ENCODE peak calls at places on chromosomes 13 and 19, in eight cellular contexts. M is A172, B is epithelial cell of esophagus, R is NT2/D1, I is Caco-2, K is adipocyte, L is NCI-H524, W is uterus. C is an unnamed sample.

GRCh38 chr19:17125728-17126677 is 50.4 kb downstream of the MYO9B start:
- DNase-seq in M (no peak), B (no peak), R (no peak), I (no peak), K (no peak), L (peak; percentile 68), W (no peak), C (peak; percentile 14)

GRCh38 chr19:53509443-53509842 is 28.5 kb upstream of the ZNF331 start:
- DNase-seq in M (no peak), B (no peak), R (no peak), I (no peak), K (no peak), L (no peak), W (no peak), C (no peak)

GRCh38 chr19:19650331-19650730 is 6.9 kb upstream of the GMIP start:
- DNase-seq in M (no peak), B (no peak), R (no peak), I (no peak), K (no peak), L (no peak), W (peak; percentile 10), C (peak; percentile 79)

GRCh38 chr13:46165485-46166220 is 16.3 kb downstream of the LCP1 start:
- DNase-seq in M (peak; percentile 54), B (peak; percentile 17), R (no peak), I (no peak), K (no peak), L (no peak), W (no peak), C (no peak)

GRCh38 chr13:32791545-32792172 is 205.4 kb downstream of the PDS5B start:
- DNase-seq in M (no peak), B (peak; percentile 14), R (no peak), I (no peak), K (peak; percentile 17), L (no peak), W (no peak), C (no peak)

GRCh38 chr13:27442071-27442647 is 8.2 kb downstream of the MTIF3 start:
- DNase-seq in M (no peak), B (peak; percentile 19), R (no peak), I (peak; percentile 73), K (no peak), L (no peak), W (no peak), C (no peak)

GRCh38 chr19:39112338-39112890 is 13.2 kb upstream of the PAK4 start:
- DNase-seq in M (peak; percentile 89), B (peak; percentile 96), R (no peak), I (no peak), K (no peak), L (no peak), W (no peak), C (peak; percentile 56)

GRCh38 chr19:980133-980998 is 3.8 kb upstream of the WDR18 start:
- DNase-seq in M (no peak), B (no peak), R (no peak), I (peak; percentile 92), K (no peak), L (no peak), W (no peak), C (no peak)

GRCh38 chr13:73321039-73321438 is 262.2 kb downstream of the KLF5 start:
- DNase-seq in M (no peak), B (no peak), R (no peak), I (no peak), K (no peak), L (no peak), W (no peak), C (no peak)

GRCh38 chr13:101408154-101408553 is 8.2 kb downstream of the NALCN start:
- DNase-seq in M (no peak), B (no peak), R (no peak), I (no peak), K (no peak), L (no peak), W (no peak), C (no peak)

GRCh38 chr19:44367024-44367423 is 10.5 kb upstream of the ZNF112 start:
- DNase-seq in M (no peak), B (peak; percentile 43), R (no peak), I (no peak), K (no peak), L (no peak), W (no peak), C (no peak)

GRCh38 chr13:25930655-25931054 is 121.2 kb downstream of the SHISA2 start:
- DNase-seq in M (no peak), B (no peak), R (no peak), I (no peak), K (no peak), L (no peak), W (no peak), C (no peak)

GRCh38 chr13:109345433-109345941 is 440.9 kb downstream of the IRS2 start:
- DNase-seq in M (peak; percentile 46), B (peak; percentile 50), R (no peak), I (no peak), K (peak; percentile 18), L (no peak), W (no peak), C (no peak)

C was measured in myocyte.